ENCODE peak calls at places on chromosome 10, in seven cellular contexts. I, L, U, A, F, D and Y are unnamed samples.

GRCh38 chr10:13652860-13653259 is 66.1 kb downstream of the PRPF18 start:
- ATAC-seq in A (no peak), L (no peak), U (no peak), D (no peak), F (no peak), I (no peak), Y (no peak)

GRCh38 chr10:96685297-96685696 is 35.0 kb downstream of the PIK3AP1 start:
- ATAC-seq in D (peak), U (peak), A (no peak), I (no peak), F (no peak), L (no peak), Y (no peak)

GRCh38 chr10:100730739-100731602 is 14.4 kb upstream of the PAX2 start:
- ATAC-seq in U (peak), L (peak), F (peak), A (peak), D (peak), I (peak), Y (no peak)

GRCh38 chr10:110420401-110421193 is 77.1 kb upstream of the DUSP5 start:
- ATAC-seq in F (no peak), D (no peak), L (peak), U (peak), A (no peak), I (no peak), Y (no peak)

GRCh38 chr10:50497758-50498157 is 126.0 kb downstream of the SGMS1 start:
- ATAC-seq in D (peak), A (no peak), L (peak), F (no peak), U (peak), I (no peak), Y (peak)

GRCh38 chr10:103637855-103638561 is 144.5 kb downstream of the NEURL1 start:
- ATAC-seq in D (no peak), F (peak), U (peak), I (no peak), L (no peak), A (no peak), Y (peak)

GRCh38 chr10:47277352-47278151 is 22.4 kb upstream of the GDF10 start:
- ATAC-seq in U (no peak), A (peak), F (no peak), L (no peak), I (no peak), D (no peak), Y (no peak)

GRCh38 chr10:33901166-33901565 is 566.7 kb upstream of the NRP1 start:
- ATAC-seq in U (peak), L (no peak), F (no peak), D (no peak), I (no peak), A (no peak), Y (peak)

GRCh38 chr10:133400624-133401424 is 6.9 kb downstream of the MTG1 start:
- ATAC-seq in L (no peak), I (no peak), F (no peak), D (peak), A (no peak), U (peak), Y (no peak)

GRCh38 chr10:43322321-43322720 is 49.1 kb upstream of the FXYD4 start:
- ATAC-seq in A (no peak), L (no peak), D (no peak), U (peak), F (peak), I (no peak), Y (no peak)

GRCh38 chr10:10193848-10194247 is 823.8 kb upstream of the CELF2 start:
- ATAC-seq in L (no peak), I (no peak), A (no peak), U (no peak), F (peak), D (no peak), Y (no peak)

GRCh38 chr10:4008676-4009382 is 223.8 kb upstream of the KLF6 start:
- ATAC-seq in D (no peak), F (no peak), I (no peak), A (no peak), L (no peak), U (no peak), Y (no peak)

GRCh38 chr10:10222288-10222945 is 795.3 kb upstream of the CELF2 start:
- ATAC-seq in I (no peak), L (no peak), A (no peak), U (no peak), F (no peak), D (no peak), Y (no peak)

GRCh38 chr10:117418121-117418520 is 42.9 kb upstream of the PDZD8 start:
- ATAC-seq in F (no peak), A (no peak), U (no peak), D (no peak), L (no peak), I (no peak), Y (no peak)

GRCh38 chr10:33507662-33508425 is 173.4 kb upstream of the NRP1 start:
- ATAC-seq in D (no peak), I (peak), L (no peak), A (no peak), F (no peak), U (no peak), Y (no peak)

GRCh38 chr10:129647563-129647962 is 180.5 kb downstream of the MGMT start:
- ATAC-seq in D (no peak), L (no peak), A (no peak), I (no peak), F (no peak), U (no peak), Y (no peak)

GRCh38 chr10:79162861-79163662 is 94.3 kb downstream of the ZMIZ1 start:
- ATAC-seq in L (peak), F (no peak), U (no peak), I (no peak), A (no peak), D (no peak), Y (no peak)

GRCh38 chr10:113775681-113776294 is 24.3 kb downstream of the PLEKHS1 start:
- ATAC-seq in D (no peak), L (no peak), F (peak), U (no peak), I (no peak), A (peak), Y (no peak)

GRCh38 chr10:113226404-113226803 is 276.4 kb downstream of the TCF7L2 start:
- ATAC-seq in F (no peak), D (no peak), U (peak), L (no peak), I (no peak), A (no peak), Y (no peak)

GRCh38 chr10:49161411-49161997 is 26.7 kb downstream of the TMEM273 start:
- ATAC-seq in U (peak), I (peak), L (no peak), F (peak), A (peak), D (no peak), Y (no peak)

GRCh38 chr10:116985611-116986010 is 19.4 kb downstream of the SHTN1 start:
- ATAC-seq in I (no peak), L (no peak), D (no peak), A (no peak), F (no peak), U (no peak), Y (no peak)

GRCh38 chr10:21532694-21533576 is 1.1 kb upstream of the MLLT10 start:
- ATAC-seq in D (peak), U (no peak), A (no peak), L (no peak), I (no peak), F (peak), Y (no peak)

GRCh38 chr10:8074881-8075280 is 20.4 kb downstream of the GATA3 start:
- ATAC-seq in U (no peak), I (peak), F (peak), L (no peak), D (no peak), A (no peak), Y (no peak)

DNA sequence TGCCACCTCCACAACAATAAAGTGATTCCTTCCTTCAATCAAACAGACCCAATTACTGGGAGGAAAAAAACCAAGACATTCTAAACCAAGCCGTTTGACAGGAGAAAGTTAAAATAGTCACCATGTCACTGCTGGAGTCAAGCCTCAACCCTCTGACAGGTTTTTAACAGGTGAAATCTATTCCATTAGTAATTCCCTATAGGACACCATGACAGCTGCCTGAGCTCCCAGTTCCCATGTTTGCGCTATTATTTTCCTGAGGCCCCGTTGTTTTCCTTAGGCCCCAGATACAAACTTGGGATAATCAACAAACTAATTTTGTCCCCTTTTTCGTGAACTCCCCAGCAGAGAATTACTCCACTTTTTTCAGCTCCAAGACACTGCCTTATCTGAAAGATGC is 113.9 kb downstream of the ARL5B start:
- ATAC-seq in F (no peak), D (no peak), A (no peak), L (no peak), I (no peak), U (no peak), Y (no peak)
- TF ChIP-seq POLR2AphosphoS5 in F (no peak), D (no peak), A (no peak), L (no peak), I (no peak), U (no peak), Y (no peak)

DNA sequence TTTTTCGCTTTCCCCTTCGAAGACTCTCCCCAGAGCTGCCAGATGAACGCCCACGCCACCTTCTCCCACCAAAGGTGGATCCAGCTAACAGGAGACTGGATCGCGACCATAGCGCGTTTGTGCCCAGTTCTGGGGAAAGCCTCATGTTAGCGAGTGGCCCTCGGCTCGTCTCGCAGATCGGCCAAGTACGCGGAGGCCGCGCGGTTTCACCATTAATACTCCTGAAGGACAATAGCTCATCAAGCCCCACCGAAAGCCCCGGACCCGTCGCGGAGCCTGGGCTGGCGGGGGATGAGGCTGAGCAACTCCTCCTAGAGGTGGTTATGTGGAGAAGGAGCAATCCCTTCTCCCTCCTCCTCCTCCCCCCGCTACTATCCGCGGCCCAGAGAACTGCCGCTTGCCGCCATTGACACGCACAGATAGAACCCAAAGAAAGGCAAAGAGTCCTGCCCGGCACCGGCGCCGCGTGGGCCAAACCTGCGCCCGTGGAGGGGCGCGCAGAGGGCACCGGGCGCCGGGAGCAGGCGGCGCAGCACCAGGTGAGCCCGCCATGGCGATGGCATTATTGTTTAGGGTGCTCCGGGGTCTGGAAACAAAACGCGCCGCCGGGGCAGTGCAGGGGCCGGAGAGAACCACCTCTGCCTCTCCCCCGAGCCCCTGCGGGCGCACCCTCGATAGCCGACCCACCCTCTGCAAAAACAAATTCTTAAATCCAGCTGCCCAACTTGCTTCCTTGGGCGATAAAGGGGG is at the start of gene MACROH2A2:
- ATAC-seq in I (peak), A (peak), D (no peak), L (peak), U (peak), F (peak), Y (peak)
- TF ChIP-seq POLR2AphosphoS5 in I (peak), A (no peak), D (no peak), L (no peak), U (no peak), F (no peak), Y (no peak)

GRCh38 chr10:60910543-60910942 is 33.4 kb downstream of the RHOBTB1 start:
- ATAC-seq in D (peak), A (no peak), L (no peak), I (no peak), U (peak), F (no peak), Y (no peak)
- TF ChIP-seq POLR2AphosphoS5 in D (no peak), A (no peak), L (no peak), I (no peak), U (no peak), F (no peak), Y (no peak)

DNA sequence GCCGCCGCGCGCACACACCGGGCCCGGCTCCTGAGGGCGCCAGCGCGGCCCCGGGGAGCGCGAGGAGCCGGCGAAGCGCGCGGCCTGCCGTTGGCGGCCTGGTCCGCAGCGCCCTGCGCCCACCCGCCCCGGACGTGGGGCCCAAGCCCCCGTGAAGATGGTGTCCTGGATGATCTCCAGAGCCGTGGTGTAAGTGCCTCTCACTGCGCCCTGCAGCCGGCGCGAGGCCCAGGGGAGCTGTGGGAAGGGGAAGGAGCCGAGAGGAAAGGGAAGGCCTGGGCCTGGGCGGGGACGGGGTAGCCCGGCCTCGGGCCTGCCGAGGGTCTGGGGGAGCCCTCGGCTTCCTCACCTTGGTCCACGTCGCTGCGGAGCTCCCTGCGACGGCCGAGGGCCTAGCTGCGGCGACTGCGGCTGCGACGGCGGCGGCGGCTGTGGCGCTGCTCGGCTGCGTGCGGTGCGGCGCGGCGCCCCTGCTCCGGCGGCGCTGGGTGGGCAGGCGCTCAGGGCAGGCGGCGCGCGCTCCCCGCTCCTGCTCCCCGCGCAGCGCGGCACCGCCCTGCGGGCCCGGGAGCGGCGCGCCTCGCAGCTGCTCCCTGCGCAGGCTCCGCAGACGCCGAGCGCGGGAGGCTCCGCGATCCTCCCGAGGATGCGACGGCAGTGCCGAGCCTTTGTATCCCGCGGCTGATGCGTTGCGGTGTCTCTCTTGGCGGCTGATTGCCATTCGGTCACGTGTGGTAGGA is at the start of gene REEP3:
- ATAC-seq in I (peak), A (peak), D (peak), F (peak), U (peak), L (peak), Y (peak)
- TF ChIP-seq POLR2AphosphoS5 in I (peak), A (peak), D (no peak), F (peak), U (peak), L (peak), Y (peak)

DNA sequence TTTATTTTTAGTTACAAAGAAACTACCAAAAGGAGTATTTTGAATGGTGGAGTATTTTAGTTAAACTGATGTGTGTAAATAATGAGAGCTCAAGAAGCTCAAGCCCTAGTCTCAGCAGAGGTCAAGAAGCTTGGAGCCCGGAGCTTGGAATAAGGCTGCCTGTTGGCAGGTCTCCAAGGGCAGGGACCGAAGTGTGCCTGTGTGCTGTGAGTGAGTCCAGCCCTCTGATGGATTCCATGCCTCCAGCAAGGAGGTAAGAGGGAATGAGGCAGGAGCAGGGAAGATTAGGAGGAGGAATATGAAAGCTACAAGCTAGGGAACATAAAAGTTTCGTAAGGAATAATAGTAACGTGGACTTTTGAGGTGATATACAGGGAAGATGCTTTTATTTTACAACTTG is 4.4 kb downstream of the SEC23IP start:
- ATAC-seq in F (no peak), D (no peak), A (no peak), U (no peak), I (peak), L (no peak), Y (no peak)
- TF ChIP-seq POLR2AphosphoS5 in F (no peak), D (no peak), A (no peak), U (no peak), I (no peak), L (no peak), Y (peak)

GRCh38 chr10:59678884-59679301 is 30.8 kb downstream of the SLC16A9 start:
- ATAC-seq in F (no peak), I (no peak), A (peak), L (no peak), D (peak), U (peak), Y (no peak)
- TF ChIP-seq POLR2AphosphoS5 in F (no peak), I (no peak), A (no peak), L (no peak), D (no peak), U (no peak), Y (no peak)

GRCh38 chr10:45380903-45381610 is 7.0 kb downstream of the ALOX5 start:
- ATAC-seq in F (no peak), L (no peak), D (no peak), A (no peak), U (peak), I (no peak), Y (peak)
- TF ChIP-seq POLR2AphosphoS5 in F (no peak), L (no peak), D (no peak), A (no peak), U (peak), I (no peak), Y (no peak)